ENCODE peak calls at places on chromosomes 11 and 22, in four cellular contexts. V is fibroblast of villous mesenchyme, G is colonic mucosa, C is PC-9. Z is an unnamed sample.

GRCh38 chr11:61150656-61151544 is 10.3 kb downstream of the VPS37C start:
- DNase-seq in V (no peak), G (no peak), C (no peak), Z (no peak)

GRCh38 chr22:41998361-41999261 is at the start of gene WBP2NL:
- DNase-seq in V (peak; percentile 67), G (peak; percentile 91), C (peak; percentile 72), Z (peak; percentile 80)

GRCh38 chr11:33802414-33802950 is 28.2 kb upstream of the FBXO3 start:
- DNase-seq in V (peak; percentile 71), G (peak; percentile 59), C (peak; percentile 70), Z (peak; percentile 83)

GRCh38 chr22:17868771-17869170 is 94.5 kb upstream of the BID start:
- DNase-seq in V (no peak), G (no peak), C (no peak), Z (no peak)

GRCh38 chr11:61498767-61499341 is 9.7 kb upstream of the LRRC10B start:
- DNase-seq in V (no peak), G (no peak), C (no peak), Z (no peak)

GRCh38 chr22:45807156-45807915 is 135.7 kb downstream of the ATXN10 start:
- DNase-seq in V (peak; percentile 45), G (no peak), C (no peak), Z (no peak)

GRCh38 chr22:30214703-30215405 is 31.7 kb downstream of the LIF start:
- DNase-seq in V (no peak), G (no peak), C (peak; percentile 66), Z (no peak)

GRCh38 chr11:85685131-85685819 is 720 bp downstream of the CCDC89 start:
- DNase-seq in V (peak; percentile 73), G (no peak), C (no peak), Z (peak; percentile 65)

GRCh38 chr22:29343313-29343805 is 27.9 kb upstream of the RASL10A start:
- DNase-seq in V (peak; percentile 67), G (no peak), C (peak; percentile 61), Z (no peak)

GRCh38 chr22:19039796-19040580 is 82.2 kb downstream of the DGCR2 start:
- DNase-seq in V (no peak), G (no peak), C (no peak), Z (no peak)

GRCh38 chr22:50271519-50271970 is 1.4 kb upstream of the MAPK11 start:
- DNase-seq in V (peak; percentile 68), G (peak; percentile 82), C (no peak), Z (peak; percentile 59)

GRCh38 chr11:32827276-32827675 is 2.5 kb upstream of the PRRG4 start:
- DNase-seq in V (no peak), G (no peak), C (no peak), Z (no peak)

GRCh38 chr11:21343204-21343603 is 673.8 kb downstream of the NELL1 start:
- DNase-seq in V (no peak), G (no peak), C (no peak), Z (no peak)

GRCh38 chr22:47569389-47570299 is 807.2 kb downstream of the TBC1D22A start:
- DNase-seq in V (no peak), G (no peak), C (peak; percentile 3), Z (no peak)

GRCh38 chr11:693887-694562 is 997 bp downstream of the DEAF1 start:
- DNase-seq in V (no peak), G (peak; percentile 73), C (no peak), Z (no peak)
- H3K4me3 ChIP-seq in V (peak overlapping the region; percentile 71), G (peak overlapping the region; percentile 82), C (peak overlapping the region; percentile 11), Z (peak overlapping the region; percentile 63)

GRCh38 chr11:119491753-119492455 is 68.9 kb upstream of the THY1 start:
- DNase-seq in V (peak; percentile 6), G (no peak), C (no peak), Z (no peak)
- TF ChIP-seq CTCF in V (peak; percentile 46), G (no peak), C (peak; percentile 67), Z (peak; percentile 47)

DNA sequence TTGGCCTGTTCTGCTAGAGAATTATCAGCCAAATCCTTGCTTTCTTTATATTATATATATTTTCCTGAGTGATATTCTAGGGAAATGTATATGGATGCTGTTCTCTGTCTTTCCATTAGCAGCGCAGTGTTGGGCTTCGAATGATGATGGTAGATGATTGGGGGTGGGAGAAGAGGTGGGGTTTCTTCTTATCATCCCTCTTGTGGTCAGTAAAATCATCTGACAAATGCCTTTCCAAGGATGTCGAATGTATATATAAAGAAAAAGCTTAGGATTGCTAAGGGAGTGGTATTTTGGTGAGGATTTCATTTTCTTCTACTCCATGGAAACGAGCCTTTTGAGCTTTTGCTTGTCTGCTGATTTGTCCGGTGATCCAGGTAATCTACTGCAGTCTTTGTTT is 48.9 kb downstream of the ARHGEF12 start:
- DNase-seq in V (peak; percentile 80), G (no peak), C (no peak), Z (no peak)
- H3K4me3 ChIP-seq in V (peak overlapping the region; percentile 11), G (no peak overlapping the region), C (no peak overlapping the region), Z (no peak overlapping the region)

DNA sequence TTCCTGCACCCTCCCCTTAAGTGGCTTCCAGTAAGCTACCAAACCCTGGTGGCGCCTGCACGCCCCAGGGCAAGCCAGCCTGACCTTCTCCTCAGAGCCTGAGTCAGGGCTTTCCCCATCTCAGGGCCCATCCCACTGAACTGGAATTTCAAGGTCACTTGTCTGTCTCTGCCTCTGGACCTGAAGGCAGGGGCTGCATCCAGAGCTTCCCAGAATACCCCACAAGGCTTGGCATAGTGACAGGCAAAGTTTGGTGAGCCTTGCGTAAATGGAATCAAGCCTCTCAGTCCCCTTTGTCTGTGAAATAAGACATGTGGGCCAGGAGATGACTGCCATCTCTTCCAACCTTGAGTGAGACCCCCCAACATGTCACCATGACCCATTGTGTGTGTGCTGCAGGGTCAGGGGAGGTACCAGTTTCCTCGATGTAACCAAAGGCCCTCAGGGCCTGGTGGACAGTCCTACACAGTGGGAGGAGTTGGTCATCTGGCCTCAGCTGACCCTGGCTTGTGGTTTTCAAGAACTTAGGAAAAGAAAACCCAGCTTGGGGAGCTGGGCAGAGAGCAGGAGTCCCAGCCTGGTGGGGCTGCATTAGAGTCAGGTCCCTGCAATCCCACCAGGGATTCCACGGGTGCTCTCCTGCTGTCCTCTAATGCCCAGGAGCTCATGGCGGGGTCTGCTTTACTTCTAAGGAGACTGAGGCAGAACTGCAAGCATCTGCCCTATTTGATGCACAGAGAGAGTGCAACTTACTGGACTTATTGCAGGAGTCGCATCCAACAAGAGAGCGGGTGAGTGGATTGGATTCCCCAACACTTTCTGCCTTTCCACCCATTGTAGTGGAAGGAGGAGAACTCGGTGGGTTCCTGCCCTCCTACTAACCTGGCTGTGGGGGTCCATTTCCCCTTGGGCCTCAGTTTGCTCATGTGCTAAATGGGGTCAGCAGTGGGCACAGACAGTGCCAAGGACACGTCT is 8.8 kb downstream of the ALX4 start:
- DNase-seq in V (no peak), G (no peak), C (peak; percentile 61), Z (no peak)
- TF ChIP-seq CTCF in V (no peak), G (no peak), C (no peak), Z (no peak)

GRCh38 chr22:25131198-25131887 is 68.3 kb upstream of the CRYBB3 start:
- DNase-seq in V (no peak), G (peak; percentile 50), C (no peak), Z (no peak)
- H3K4me3 ChIP-seq in V (no peak overlapping the region), G (no peak overlapping the region), C (no peak overlapping the region), Z (no peak overlapping the region)